ENCODE peak calls at places on chromosomes 6 and 20, in nine cellular contexts. Z is brain microvascular endothelial cell; U is psoas muscle; E is WERI-Rb-1; J is CD4-positive, alpha-beta memory T cell; M is CD8-positive, alpha-beta memory T cell; A is neural progenitor cell; V is CD8-positive, alpha-beta T cell; T is cardiac muscle cell. G is an unnamed sample.

GRCh38 chr6:144931172-144932035 is 646.3 kb downstream of the UTRN start:
- DNase-seq in Z (peak; percentile 50), U (no peak), E (peak; percentile 54), J (peak; percentile 6), M (no peak), A (peak; percentile 49), V (no peak), T (peak; percentile 49), G (peak; percentile 18)

GRCh38 chr6:29376003-29376402 is 912 bp upstream of the OR12D3 start:
- DNase-seq in Z (peak; percentile 9), U (no peak), E (no peak), J (no peak), M (no peak), A (no peak), V (no peak), T (peak; percentile 6), G (no peak)

GRCh38 chr6:169035381-169036280 is 218.0 kb downstream of the THBS2 start:
- DNase-seq in Z (peak; percentile 60), U (no peak), E (no peak), J (no peak), M (no peak), A (no peak), V (no peak), T (peak; percentile 24), G (no peak)

GRCh38 chr20:24892931-24893330 is 56.1 kb upstream of the CST7 start:
- DNase-seq in Z (no peak), U (no peak), E (no peak), J (no peak), M (no peak), A (no peak), V (no peak), T (no peak), G (no peak)

GRCh38 chr6:2429460-2429859 is 184.1 kb upstream of the GMDS start:
- DNase-seq in Z (no peak), U (no peak), E (no peak), J (no peak), M (no peak), A (no peak), V (no peak), T (no peak), G (no peak)

GRCh38 chr20:25207149-25207959 is 11.8 kb downstream of the ENTPD6 start:
- DNase-seq in Z (no peak), U (no peak), E (no peak), J (no peak), M (no peak), A (no peak), V (no peak), T (no peak), G (no peak)

GRCh38 chr6:147279423-147279822 is 75.2 kb downstream of the STXBP5 start:
- DNase-seq in Z (no peak), U (no peak), E (no peak), J (no peak), M (no peak), A (no peak), V (no peak), T (no peak), G (no peak)

GRCh38 chr20:50762435-50763201 is 31.2 kb downstream of the PARD6B start:
- DNase-seq in Z (peak; percentile 52), U (peak; percentile 93), E (no peak), J (no peak), M (no peak), A (no peak), V (no peak), T (no peak), G (peak; percentile 94)

GRCh38 chr20:46400828-46401477 is 5.5 kb downstream of the ELMO2 start:
- DNase-seq in Z (no peak), U (no peak), E (peak; percentile 20), J (peak; percentile 80), M (peak; percentile 80), A (peak; percentile 28), V (no peak), T (no peak), G (no peak)

GRCh38 chr20:46398963-46399362 is 7.5 kb downstream of the ELMO2 start:
- DNase-seq in Z (no peak), U (no peak), E (no peak), J (no peak), M (no peak), A (no peak), V (no peak), T (no peak), G (no peak)

GRCh38 chr20:46401478-46401860 is 4.9 kb downstream of the ELMO2 start:
- DNase-seq in Z (no peak), U (no peak), E (peak; percentile 68), J (no peak), M (no peak), A (no peak), V (no peak), T (no peak), G (no peak)

GRCh38 chr20:46399401-46399800 is 7.0 kb downstream of the ELMO2 start:
- DNase-seq in Z (no peak), U (no peak), E (no peak), J (peak; percentile 34), M (peak; percentile 7), A (no peak), V (no peak), T (no peak), G (no peak)

GRCh38 chr20:46400253-46400652 is 6.2 kb downstream of the ELMO2 start:
- DNase-seq in Z (peak; percentile 59), U (no peak), E (no peak), J (no peak), M (no peak), A (no peak), V (no peak), T (peak; percentile 37), G (peak; percentile 30)
- H3K4me3 ChIP-seq in Z (no peak overlapping the region), U (peak overlapping the region; percentile 47), E (no peak overlapping the region), J (peak overlapping the region; percentile 36), M (peak overlapping the region; percentile 17), A (no peak overlapping the region), V (peak overlapping the region; percentile 2), T (no peak overlapping the region), G (peak overlapping the region; percentile 45)

GRCh38 chr6:26250806-26251075 is 114.3 kb upstream of the BTN3A2 start:
- DNase-seq in Z (peak; percentile 46), U (no peak), E (no peak), J (peak; percentile 66), M (peak; percentile 53), A (peak; percentile 59), V (no peak), T (peak; percentile 66), G (no peak)
- H3K27ac ChIP-seq in Z (peak overlapping the region; percentile 31), U (no peak overlapping the region), E (no peak overlapping the region), J (peak overlapping the region; percentile 66), M (peak overlapping the region; percentile 74), A (peak overlapping the region; percentile 93), V (peak overlapping the region; percentile 83), T (no peak overlapping the region), G (no peak overlapping the region)

GRCh38 chr20:63462244-63462643 is 10.2 kb downstream of the KCNQ2 start:
- DNase-seq in Z (no peak), U (no peak), E (no peak), J (no peak), M (no peak), A (no peak), V (no peak), T (no peak), G (no peak)
- H3K27me3 ChIP-seq in Z (peaks cover 16% of the 10 kb centered on the region), U (peaks cover 83% of the 10 kb centered on the region), E (no peaks in the 10 kb centered on the region), J (no peaks in the 10 kb centered on the region), M (no peaks in the 10 kb centered on the region), A (no peaks in the 10 kb centered on the region), V (no peaks in the 10 kb centered on the region), T (no peaks in the 10 kb centered on the region), G (peaks cover 95% of the 10 kb centered on the region)

GRCh38 chr6:151068761-151069312 is 170.9 kb upstream of the AKAP12 start:
- DNase-seq in Z (peak; percentile 79), U (no peak), E (no peak), J (no peak), M (no peak), A (no peak), V (no peak), T (no peak), G (no peak)
- H3K4me3 ChIP-seq in Z (no peak overlapping the region), U (no peak overlapping the region), E (no peak overlapping the region), J (no peak overlapping the region), M (no peak overlapping the region), A (no peak overlapping the region), V (no peak overlapping the region), T (no peak overlapping the region), G (no peak overlapping the region)

GRCh38 chr20:4082406-4083102 is 67.2 kb upstream of the RNF24 start:
- DNase-seq in Z (peak; percentile 67), U (peak; percentile 69), E (no peak), J (peak; percentile 64), M (peak; percentile 60), A (peak; percentile 70), V (peak; percentile 16), T (peak; percentile 73), G (no peak)
- H3K27ac ChIP-seq in Z (peak overlapping the region; percentile 92), U (no peak overlapping the region), E (no peak overlapping the region), J (peak overlapping the region; percentile 39), M (peak overlapping the region; percentile 57), A (no peak overlapping the region), V (no peak overlapping the region), T (peak overlapping the region; percentile 37), G (peak overlapping the region; percentile 66)

GRCh38 chr20:62533591-62534495 is 58.0 kb upstream of the GATA5 start:
- DNase-seq in Z (no peak), U (no peak), E (no peak), J (no peak), M (no peak), A (no peak), V (no peak), T (no peak), G (no peak)
- H3K27me3 ChIP-seq in Z (no peaks in the 10 kb centered on the region), U (no peaks in the 10 kb centered on the region), E (no peaks in the 10 kb centered on the region), J (no peaks in the 10 kb centered on the region), M (no peaks in the 10 kb centered on the region), A (no peaks in the 10 kb centered on the region), V (no peaks in the 10 kb centered on the region), T (no peaks in the 10 kb centered on the region), G (no peaks in the 10 kb centered on the region)

GRCh38 chr6:139133733-139134360 is 1.0 kb upstream of the HECA start:
- DNase-seq in Z (no peak), U (no peak), E (no peak), J (no peak), M (no peak), A (no peak), V (no peak), T (no peak), G (no peak)
- H3K4me3 ChIP-seq in Z (no peak overlapping the region), U (no peak overlapping the region), E (no peak overlapping the region), J (no peak overlapping the region), M (no peak overlapping the region), A (no peak overlapping the region), V (no peak overlapping the region), T (no peak overlapping the region), G (peak overlapping the region; percentile 24)

GRCh38 chr6:20180935-20181334 is 31.3 kb downstream of the MBOAT1 start:
- DNase-seq in Z (no peak), U (no peak), E (no peak), J (no peak), M (no peak), A (no peak), V (no peak), T (no peak), G (no peak)
- H3K27ac ChIP-seq in Z (no peak overlapping the region), U (no peak overlapping the region), E (no peak overlapping the region), J (no peak overlapping the region), M (no peak overlapping the region), A (no peak overlapping the region), V (no peak overlapping the region), T (no peak overlapping the region), G (peak overlapping the region; percentile 45)